ENCODE peak calls at places on chromosomes 7 and 10, in five cellular contexts. One of them, this sample, is unnamed.

GRCh38 chr7:1950623-1951523 is 280.8 kb downstream of the ELFN1 start:
- DNase-seq in foreskin melanocyte: peak; percentile 67
- DNase-seq in sigmoid colon: no peak
- DNase-seq in cardiac fibroblast: no peak
- DNase-seq in EL: no peak
- DNase-seq in this sample: no peak

GRCh38 chr7:112254166-112254565 is 47.7 kb downstream of the ZNF277 start:
- DNase-seq in foreskin melanocyte: no peak
- DNase-seq in sigmoid colon: no peak
- DNase-seq in cardiac fibroblast: no peak
- DNase-seq in EL: no peak
- DNase-seq in this sample: no peak

GRCh38 chr10:29011511-29011910 is 277.4 kb upstream of the LYZL1 start:
- DNase-seq in foreskin melanocyte: peak; percentile 88
- DNase-seq in sigmoid colon: no peak
- DNase-seq in cardiac fibroblast: no peak
- DNase-seq in EL: no peak
- DNase-seq in this sample: peak; percentile 68

GRCh38 chr10:31074357-31075065 is 42.8 kb upstream of the ZNF438 start:
- DNase-seq in foreskin melanocyte: no peak
- DNase-seq in sigmoid colon: no peak
- DNase-seq in cardiac fibroblast: no peak
- DNase-seq in EL: no peak
- DNase-seq in this sample: no peak

GRCh38 chr10:59126992-59127391 is 49.5 kb upstream of the PHYHIPL start:
- DNase-seq in foreskin melanocyte: no peak
- DNase-seq in sigmoid colon: no peak
- DNase-seq in cardiac fibroblast: no peak
- DNase-seq in EL: no peak
- DNase-seq in this sample: no peak

GRCh38 chr7:43273939-43274719 is 161.7 kb downstream of the HECW1 start:
- DNase-seq in foreskin melanocyte: no peak
- DNase-seq in sigmoid colon: no peak
- DNase-seq in cardiac fibroblast: no peak
- DNase-seq in EL: no peak
- DNase-seq in this sample: no peak

GRCh38 chr10:18501610-18502009 is 149.8 kb downstream of the NSUN6 start:
- DNase-seq in foreskin melanocyte: no peak
- DNase-seq in sigmoid colon: no peak
- DNase-seq in cardiac fibroblast: no peak
- DNase-seq in EL: no peak
- DNase-seq in this sample: no peak

GRCh38 chr7:10579561-10579960 is 394.1 kb upstream of the PHF14 start:
- DNase-seq in foreskin melanocyte: peak; percentile 29
- DNase-seq in sigmoid colon: no peak
- DNase-seq in cardiac fibroblast: no peak
- DNase-seq in EL: no peak
- DNase-seq in this sample: no peak

GRCh38 chr7:66205736-66206080 is 574 bp downstream of the TPST1 start:
- DNase-seq in foreskin melanocyte: no peak
- DNase-seq in sigmoid colon: no peak
- DNase-seq in cardiac fibroblast: no peak
- DNase-seq in EL: no peak
- DNase-seq in this sample: no peak

GRCh38 chr7:151013728-151014497 is 10.4 kb downstream of the ATG9B start:
- DNase-seq in foreskin melanocyte: peak; percentile 21
- DNase-seq in sigmoid colon: peak; percentile 84
- DNase-seq in cardiac fibroblast: peak; percentile 63
- DNase-seq in EL: peak; percentile 71
- DNase-seq in this sample: no peak

GRCh38 chr10:90777614-90778013 is 80.2 kb downstream of the HTR7 start:
- DNase-seq in foreskin melanocyte: peak; percentile 31
- DNase-seq in sigmoid colon: no peak
- DNase-seq in cardiac fibroblast: no peak
- DNase-seq in EL: no peak
- DNase-seq in this sample: no peak

GRCh38 chr7:17147409-17147808 is 151.0 kb upstream of the AHR start:
- DNase-seq in foreskin melanocyte: no peak
- DNase-seq in sigmoid colon: no peak
- DNase-seq in cardiac fibroblast: no peak
- DNase-seq in EL: no peak
- DNase-seq in this sample: no peak

GRCh38 chr10:24513155-24513554 is 210.5 kb downstream of the ARHGAP21 start:
- DNase-seq in foreskin melanocyte: peak; percentile 25
- DNase-seq in sigmoid colon: no peak
- DNase-seq in cardiac fibroblast: peak; percentile 56
- DNase-seq in EL: peak; percentile 44
- DNase-seq in this sample: no peak

GRCh38 chr7:149872419-149873073 is 1.2 kb upstream of the ATP6V0E2 start:
- DNase-seq in foreskin melanocyte: peak; percentile 80
- DNase-seq in sigmoid colon: peak; percentile 96
- DNase-seq in cardiac fibroblast: peak; percentile 80
- DNase-seq in EL: peak; percentile 80
- DNase-seq in this sample: peak; percentile 93

GRCh38 chr10:24889636-24890035 is 62.8 kb downstream of the PRTFDC1 start:
- DNase-seq in foreskin melanocyte: no peak
- DNase-seq in sigmoid colon: no peak
- DNase-seq in cardiac fibroblast: peak; percentile 56
- DNase-seq in EL: peak; percentile 61
- DNase-seq in this sample: no peak